ENCODE peak calls at places on chromosomes 6 and 20, in five cellular contexts. One of them, this sample, is unnamed.

GRCh38 chr6:28807682-28808280 is 116.0 kb downstream of the TRIM27 start:
- DNase-seq in A673: peak
- DNase-seq in left ventricle myocardium inferior: no peak
- DNase-seq in fibroblast of lung: peak
- DNase-seq in cardiac muscle cell: no peak
- DNase-seq in this sample: no peak

GRCh38 chr6:38192011-38192410 is 372.5 kb downstream of the ZFAND3 start:
- DNase-seq in A673: no peak
- DNase-seq in left ventricle myocardium inferior: no peak
- DNase-seq in fibroblast of lung: no peak
- DNase-seq in cardiac muscle cell: peak
- DNase-seq in this sample: no peak

GRCh38 chr6:119442776-119443184 is 93.2 kb upstream of the MAN1A1 start:
- DNase-seq in A673: no peak
- DNase-seq in left ventricle myocardium inferior: no peak
- DNase-seq in fibroblast of lung: no peak
- DNase-seq in cardiac muscle cell: no peak
- DNase-seq in this sample: peak

GRCh38 chr20:31548823-31549512 is 34.7 kb downstream of the HM13 start:
- DNase-seq in A673: no peak
- DNase-seq in left ventricle myocardium inferior: no peak
- DNase-seq in fibroblast of lung: no peak
- DNase-seq in cardiac muscle cell: no peak
- DNase-seq in this sample: no peak

GRCh38 chr6:144006731-144007454 is 1.2 kb downstream of the PLAGL1 start:
- DNase-seq in A673: no peak
- DNase-seq in left ventricle myocardium inferior: no peak
- DNase-seq in fibroblast of lung: peak
- DNase-seq in cardiac muscle cell: no peak
- DNase-seq in this sample: no peak

GRCh38 chr6:106448000-106448426 is 87.5 kb downstream of the CRYBG1 start:
- DNase-seq in A673: no peak
- DNase-seq in left ventricle myocardium inferior: peak
- DNase-seq in fibroblast of lung: no peak
- DNase-seq in cardiac muscle cell: no peak
- DNase-seq in this sample: peak

GRCh38 chr6:162637317-162637716 is 90.2 kb downstream of the PRKN start:
- DNase-seq in A673: no peak
- DNase-seq in left ventricle myocardium inferior: no peak
- DNase-seq in fibroblast of lung: no peak
- DNase-seq in cardiac muscle cell: no peak
- DNase-seq in this sample: no peak

GRCh38 chr6:151121900-151122299 is 117.9 kb upstream of the AKAP12 start:
- DNase-seq in A673: no peak
- DNase-seq in left ventricle myocardium inferior: peak
- DNase-seq in fibroblast of lung: peak
- DNase-seq in cardiac muscle cell: no peak
- DNase-seq in this sample: no peak

GRCh38 chr20:33431797-33432381 is 11.7 kb downstream of the SNTA1 start:
- DNase-seq in A673: no peak
- DNase-seq in left ventricle myocardium inferior: peak
- DNase-seq in fibroblast of lung: no peak
- DNase-seq in cardiac muscle cell: no peak
- DNase-seq in this sample: peak

GRCh38 chr6:167702241-167702827 is 124.4 kb upstream of the AFDN start:
- DNase-seq in A673: no peak
- DNase-seq in left ventricle myocardium inferior: no peak
- DNase-seq in fibroblast of lung: no peak
- DNase-seq in cardiac muscle cell: no peak
- DNase-seq in this sample: no peak

GRCh38 chr20:31560900-31561598 is 44.0 kb upstream of the ID1 start:
- DNase-seq in A673: peak
- DNase-seq in left ventricle myocardium inferior: no peak
- DNase-seq in fibroblast of lung: peak
- DNase-seq in cardiac muscle cell: no peak
- DNase-seq in this sample: no peak

GRCh38 chr20:7855545-7855944 is 84.7 kb downstream of the HAO1 start:
- DNase-seq in A673: no peak
- DNase-seq in left ventricle myocardium inferior: no peak
- DNase-seq in fibroblast of lung: no peak
- DNase-seq in cardiac muscle cell: no peak
- DNase-seq in this sample: no peak

GRCh38 chr6:32692019-32692418 is 25.6 kb upstream of the HLA-DQB1 start:
- DNase-seq in A673: peak
- DNase-seq in left ventricle myocardium inferior: no peak
- DNase-seq in fibroblast of lung: no peak
- DNase-seq in cardiac muscle cell: peak
- DNase-seq in this sample: no peak

GRCh38 chr6:146902846-146903245 is 301.4 kb upstream of the STXBP5 start:
- DNase-seq in A673: no peak
- DNase-seq in left ventricle myocardium inferior: no peak
- DNase-seq in fibroblast of lung: no peak
- DNase-seq in cardiac muscle cell: no peak
- DNase-seq in this sample: no peak

GRCh38 chr20:21395039-21395665 is 2.2 kb downstream of the NKX2-4 start:
- DNase-seq in A673: no peak
- DNase-seq in left ventricle myocardium inferior: no peak
- DNase-seq in fibroblast of lung: no peak
- DNase-seq in cardiac muscle cell: no peak
- DNase-seq in this sample: no peak

GRCh38 chr6:44009425-44010321 is 117.6 kb downstream of the MRPL14 start:
- DNase-seq in A673: no peak
- DNase-seq in left ventricle myocardium inferior: peak
- DNase-seq in fibroblast of lung: no peak
- DNase-seq in cardiac muscle cell: no peak
- DNase-seq in this sample: no peak

GRCh38 chr20:5863040-5863811 is 87.1 kb downstream of the TRMT6 start:
- DNase-seq in A673: peak
- DNase-seq in left ventricle myocardium inferior: peak
- DNase-seq in fibroblast of lung: peak
- DNase-seq in cardiac muscle cell: no peak
- DNase-seq in this sample: peak

GRCh38 chr20:9458075-9458818 is 56.1 kb upstream of the LAMP5 start:
- DNase-seq in A673: peak
- DNase-seq in left ventricle myocardium inferior: no peak
- DNase-seq in fibroblast of lung: peak
- DNase-seq in cardiac muscle cell: peak
- DNase-seq in this sample: no peak

GRCh38 chr20:47857142-47857993 is 72.1 kb upstream of the SULF2 start:
- DNase-seq in A673: no peak
- DNase-seq in left ventricle myocardium inferior: peak
- DNase-seq in fibroblast of lung: no peak
- DNase-seq in cardiac muscle cell: no peak
- DNase-seq in this sample: no peak

This sample was measured in Ammon's horn.